ENCODE peak calls at places on chromosomes 5 and 9, in ten cellular contexts. X, P, V, W, I, A, K, M, C and Z are unnamed samples.

GRCh38 chr5:88045931-88046461 is 222.6 kb downstream of the TMEM161B start:
- DNase-seq in X (no peak), P (no peak), V (no peak), W (no peak), I (no peak), A (no peak), K (no peak), M (no peak), C (no peak), Z (no peak)

GRCh38 chr9:88218721-88219120 is 80.4 kb upstream of the SPATA31C2 start:
- DNase-seq in X (no peak), P (no peak), V (no peak), W (no peak), I (no peak), A (no peak), K (no peak), M (peak), C (no peak), Z (no peak)

GRCh38 chr9:78893758-78894157 is 596.8 kb downstream of the PSAT1 start:
- DNase-seq in X (no peak), P (no peak), V (no peak), W (no peak), I (no peak), A (no peak), K (no peak), M (no peak), C (no peak), Z (no peak)

GRCh38 chr5:77852514-77853352 is 76.6 kb upstream of the TBCA start:
- DNase-seq in X (peak), P (peak), V (peak), W (no peak), I (peak), A (peak), K (no peak), M (peak), C (no peak), Z (no peak)

GRCh38 chr5:169798438-169798837 is 161.4 kb downstream of the DOCK2 start:
- DNase-seq in X (no peak), P (no peak), V (no peak), W (no peak), I (no peak), A (no peak), K (no peak), M (no peak), C (no peak), Z (no peak)

GRCh38 chr9:133787749-133788015 is 49.5 kb upstream of the SARDH start:
- DNase-seq in X (no peak), P (no peak), V (no peak), W (no peak), I (no peak), A (no peak), K (no peak), M (peak), C (no peak), Z (no peak)

GRCh38 chr5:34487202-34487879 is 168.8 kb upstream of the RAI14 start:
- DNase-seq in X (no peak), P (no peak), V (no peak), W (peak), I (peak), A (no peak), K (no peak), M (peak), C (peak), Z (no peak)

GRCh38 chr5:100505984-100506670 is 29.0 kb upstream of the FAM174A start:
- DNase-seq in X (no peak), P (no peak), V (no peak), W (peak), I (peak), A (no peak), K (no peak), M (peak), C (no peak), Z (peak)

GRCh38 chr9:108443278-108443633 is 412.5 kb downstream of the ACTL7B start:
- DNase-seq in X (no peak), P (no peak), V (no peak), W (no peak), I (no peak), A (no peak), K (no peak), M (peak), C (no peak), Z (peak)

GRCh38 chr5:76790632-76791290 is 28.1 kb upstream of the F2RL1 start:
- DNase-seq in X (no peak), P (no peak), V (no peak), W (peak), I (peak), A (peak), K (peak), M (peak), C (peak), Z (peak)

GRCh38 chr5:10699281-10699874 is 61.7 kb downstream of the DAP start:
- DNase-seq in X (no peak), P (no peak), V (no peak), W (no peak), I (no peak), A (no peak), K (no peak), M (no peak), C (no peak), Z (no peak)

GRCh38 chr5:10455273-10455670 is 13.6 kb downstream of the ROPN1L start:
- DNase-seq in X (no peak), P (no peak), V (no peak), W (no peak), I (no peak), A (no peak), K (no peak), M (no peak), C (no peak), Z (no peak)

GRCh38 chr5:142683885-142684505 is 1.9 kb downstream of the FGF1 start:
- DNase-seq in X (no peak), P (no peak), V (no peak), W (no peak), I (no peak), A (no peak), K (no peak), M (no peak), C (no peak), Z (no peak)

GRCh38 chr9:136014928-136015633 is 53.9 kb upstream of the UBAC1 start:
- DNase-seq in X (no peak), P (no peak), V (no peak), W (no peak), I (no peak), A (no peak), K (no peak), M (no peak), C (no peak), Z (no peak)

GRCh38 chr9:132749316-132749715 is 79.1 kb downstream of the GTF3C4 start:
- DNase-seq in X (no peak), P (no peak), V (no peak), W (no peak), I (no peak), A (no peak), K (no peak), M (no peak), C (no peak), Z (no peak)

GRCh38 chr9:131675437-131676022 is 64.3 kb downstream of the RAPGEF1 start:
- DNase-seq in X (no peak), P (no peak), V (no peak), W (no peak), I (no peak), A (no peak), K (no peak), M (no peak), C (no peak), Z (no peak)

GRCh38 chr5:125750538-125751186 is 672.5 kb upstream of the GRAMD2B start:
- DNase-seq in X (no peak), P (no peak), V (no peak), W (no peak), I (no peak), A (no peak), K (no peak), M (no peak), C (no peak), Z (no peak)

GRCh38 chr5:14250094-14250777 is 107.1 kb downstream of the TRIO start:
- DNase-seq in X (peak), P (no peak), V (peak), W (peak), I (peak), A (peak), K (peak), M (peak), C (no peak), Z (peak)

DNA sequence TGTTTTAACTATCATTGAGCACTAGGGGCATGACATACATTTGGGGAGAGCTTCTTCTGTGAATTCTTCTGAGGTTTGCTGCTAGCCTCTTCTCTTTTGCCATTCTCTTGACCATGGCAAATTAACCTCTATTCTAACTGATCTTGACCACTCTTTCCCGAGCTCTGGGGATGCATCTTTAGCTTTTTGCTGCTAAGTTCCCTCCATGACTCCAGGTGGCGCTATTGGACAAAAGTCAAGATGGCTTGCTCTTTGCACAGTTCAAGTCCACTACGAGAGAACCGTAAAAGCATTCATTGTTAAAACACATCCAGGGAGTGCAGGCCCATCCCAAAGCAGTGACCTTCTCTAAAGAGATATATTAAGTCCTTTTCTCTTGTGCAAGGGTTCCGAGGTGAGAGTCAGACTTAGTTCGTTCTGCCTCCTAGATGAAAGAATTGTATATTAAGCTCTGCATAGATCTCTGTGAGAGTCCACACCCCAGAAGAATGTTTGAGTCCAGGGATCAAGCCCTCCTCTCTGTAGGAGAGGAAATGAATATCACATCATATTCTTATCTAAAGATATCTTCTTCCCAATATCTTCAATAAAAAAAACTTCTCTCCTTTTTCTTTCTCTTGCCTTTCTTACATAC is 1152.9 kb upstream of the CDH6 start:
- DNase-seq in X (peak), P (peak), V (no peak), W (peak), I (peak), A (no peak), K (no peak), M (peak), C (peak), Z (no peak)
- TF ChIP-seq CTCF in X (peak), P (peak), V (no peak), W (peak), I (peak), A (peak), K (no peak), M (peak), C (peak), Z (peak)

GRCh38 chr9:130042931-130043653 is at the start of gene FNBP1:
- DNase-seq in X (peak), P (peak), V (peak), W (no peak), I (no peak), A (peak), K (peak), M (peak), C (peak), Z (no peak)
- TF ChIP-seq CTCF in X (peak), P (no peak), V (no peak), W (no peak), I (no peak), A (no peak), K (no peak), M (no peak), C (no peak), Z (no peak)

GRCh38 chr9:110142868-110143866 is 64.8 kb downstream of the C9orf152 start:
- DNase-seq in X (no peak), P (no peak), V (no peak), W (no peak), I (no peak), A (no peak), K (no peak), M (peak), C (no peak), Z (no peak)
- TF ChIP-seq CTCF in X (no peak), P (no peak), V (no peak), W (no peak), I (peak), A (no peak), K (no peak), M (no peak), C (no peak), Z (peak)

DNA sequence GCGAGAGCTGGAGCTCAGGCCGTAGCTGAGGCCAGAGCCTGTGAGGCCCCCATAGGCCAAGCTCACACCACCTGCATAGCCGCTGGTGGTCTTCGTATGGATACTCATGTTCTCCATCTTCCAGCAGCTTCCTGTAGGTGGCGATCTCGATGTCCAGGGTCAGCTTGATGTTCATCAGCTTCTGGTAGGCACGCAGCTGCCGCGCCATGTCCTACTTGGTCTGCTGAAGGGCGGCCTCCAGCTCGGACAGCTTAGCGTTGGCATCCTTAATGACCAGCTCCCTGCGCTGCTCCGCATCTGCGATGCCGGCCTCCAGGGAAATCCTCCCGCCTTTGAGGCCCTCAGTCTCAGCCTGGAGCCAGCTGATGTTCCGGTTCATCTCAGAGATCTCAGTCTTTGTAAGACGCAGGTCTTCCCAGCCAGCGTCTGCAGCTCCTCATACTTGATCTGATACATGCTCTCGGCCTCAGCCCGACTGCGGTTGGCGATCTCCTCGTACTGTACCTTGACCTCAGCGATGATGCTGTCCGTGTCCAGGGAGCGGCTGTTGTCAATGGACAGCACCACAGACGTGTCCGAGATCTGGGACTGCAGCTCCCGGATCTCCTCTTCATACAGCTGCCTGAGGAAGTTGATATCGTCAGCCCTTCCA is 172.1 kb downstream of the PPP2R2B start:
- DNase-seq in X (no peak), P (no peak), V (no peak), W (no peak), I (no peak), A (no peak), K (no peak), M (no peak), C (no peak), Z (no peak)
- TF ChIP-seq CTCF in X (no peak), P (peak), V (no peak), W (no peak), I (no peak), A (no peak), K (no peak), M (no peak), C (no peak), Z (no peak)

DNA sequence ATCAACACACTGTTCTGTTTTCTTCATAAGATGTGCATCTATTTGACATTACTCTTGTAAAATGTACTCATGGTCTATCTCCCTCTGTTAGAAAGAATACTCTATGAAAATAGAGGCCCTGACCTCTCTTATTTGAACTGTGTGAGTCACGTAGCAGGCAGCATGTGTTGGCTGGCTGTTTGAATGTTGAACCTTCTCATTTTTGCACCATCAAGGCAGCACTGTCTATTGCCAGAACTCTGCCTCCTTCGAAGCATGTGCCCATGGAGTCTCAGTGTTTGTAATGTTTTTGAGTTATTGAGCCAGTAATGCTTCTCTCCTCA is 144.4 kb downstream of the ALDH1A1 start:
- DNase-seq in X (no peak), P (no peak), V (no peak), W (no peak), I (no peak), A (no peak), K (no peak), M (no peak), C (no peak), Z (no peak)
- TF ChIP-seq CTCF in X (no peak), P (no peak), V (no peak), W (no peak), I (no peak), A (no peak), K (no peak), M (no peak), C (no peak), Z (no peak)

DNA sequence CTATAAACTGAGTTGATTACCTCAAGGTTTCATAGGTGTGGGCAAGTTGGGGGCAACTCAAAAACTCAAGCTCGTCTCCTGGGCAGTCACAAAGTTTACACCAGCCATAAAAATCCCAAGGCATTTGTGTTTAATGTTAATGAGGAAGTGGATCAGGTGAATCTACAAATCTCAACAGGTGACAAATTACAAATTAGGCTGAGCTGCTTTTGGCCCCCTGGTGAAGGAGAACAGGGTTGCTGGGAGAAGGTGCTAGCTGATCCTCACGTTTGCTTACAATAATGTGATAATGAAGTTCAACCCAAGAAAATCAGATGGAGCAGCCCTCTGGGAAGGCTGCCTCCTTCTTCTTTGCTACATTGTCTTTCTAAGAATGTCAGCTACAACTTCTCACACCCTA is 488.4 kb upstream of the DMAC1 start:
- DNase-seq in X (no peak), P (no peak), V (no peak), W (no peak), I (no peak), A (no peak), K (no peak), M (no peak), C (no peak), Z (no peak)
- TF ChIP-seq CTCF in X (no peak), P (no peak), V (no peak), W (no peak), I (no peak), A (no peak), K (no peak), M (no peak), C (no peak), Z (no peak)